ENCODE peak calls at places on chromosome X, in six cellular contexts. Q is fibroblast of lung; I is heart right ventricle; N is tibial artery; S is CD8-positive, alpha-beta T cell; M is colonic mucosa. G is an unnamed sample.

GRCh38 chrX:147962476-147962875 is 18.7 kb upstream of the FMR1NB start:
- DNase-seq in Q (peak; percentile 3), I (no peak), N (no peak), S (no peak), M (no peak), G (no peak)

GRCh38 chrX:130793966-130794365 is 109.0 kb downstream of the ENOX2 start:
- DNase-seq in Q (peak; percentile 11), I (no peak), N (no peak), S (no peak), M (no peak), G (no peak)

GRCh38 chrX:42085836-42086235 is 162.5 kb upstream of the CASK start:
- DNase-seq in Q (peak; percentile 46), I (no peak), N (no peak), S (no peak), M (peak; percentile 29), G (no peak)

GRCh38 chrX:16278927-16279326 is 111.6 kb downstream of the MAGEB17 start:
- DNase-seq in Q (no peak), I (no peak), N (no peak), S (no peak), M (peak; percentile 18), G (no peak)

GRCh38 chrX:47026198-47026597 is 52.0 kb upstream of the RGN start:
- DNase-seq in Q (no peak), I (no peak), N (no peak), S (no peak), M (no peak), G (no peak)

GRCh38 chrX:72393836-72394517 is 88.3 kb upstream of the CITED1 start:
- DNase-seq in Q (peak; percentile 69), I (no peak), N (no peak), S (no peak), M (no peak), G (no peak)

GRCh38 chrX:120791013-120791643 is 84.5 kb downstream of the CT47B1 start:
- DNase-seq in Q (peak; percentile 79), I (peak; percentile 26), N (peak; percentile 74), S (no peak), M (peak; percentile 18), G (peak; percentile 36)

GRCh38 chrX:149491812-149492211 is 13.3 kb downstream of the IDS start:
- DNase-seq in Q (no peak), I (no peak), N (no peak), S (no peak), M (peak; percentile 59), G (no peak)

GRCh38 chrX:10467793-10468192 is 152.6 kb downstream of the MID1 start:
- DNase-seq in Q (peak; percentile 77), I (no peak), N (no peak), S (no peak), M (no peak), G (no peak)

GRCh38 chrX:150159537-150159936 is 203.6 kb upstream of the MAMLD1 start:
- DNase-seq in Q (no peak), I (no peak), N (no peak), S (no peak), M (no peak), G (no peak)

GRCh38 chrX:46758163-46758955 is 559 bp downstream of the SLC9A7 start:
- DNase-seq in Q (peak; percentile 27), I (peak; percentile 8), N (no peak), S (peak; percentile 0), M (no peak), G (no peak)

GRCh38 chrX:108167211-108167872 is 75.8 kb downstream of the ATG4A start:
- DNase-seq in Q (peak; percentile 76), I (no peak), N (no peak), S (no peak), M (no peak), G (no peak)

DNA sequence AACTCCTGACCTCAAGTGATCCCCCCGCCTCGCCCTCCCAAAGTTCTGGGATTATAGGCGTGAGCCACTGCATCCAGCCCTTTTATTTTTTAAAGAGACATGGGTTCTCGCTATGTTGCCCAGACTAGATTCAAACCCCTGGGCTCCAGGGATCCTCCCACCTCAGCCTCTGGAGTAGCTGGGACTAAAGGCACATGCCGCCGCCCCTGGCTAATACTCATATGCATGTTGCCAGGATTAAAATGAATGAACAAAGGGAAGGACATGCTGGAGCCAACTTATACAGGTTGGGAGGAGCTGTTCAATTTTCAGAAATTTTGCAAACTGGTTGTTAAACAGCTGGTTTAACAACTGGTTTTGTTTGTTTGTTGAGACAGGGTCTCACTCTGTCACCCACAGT is 1.4 kb upstream of the FTSJ1 start:
- DNase-seq in Q (no peak), I (no peak), N (no peak), S (no peak), M (no peak), G (no peak)
- H3K27ac ChIP-seq in Q (no peak overlapping the region), I (no peak overlapping the region), N (no peak overlapping the region), S (no peak overlapping the region), M (no peak overlapping the region), G (no peak overlapping the region)

GRCh38 chrX:44431206-44431605 is 87.7 kb upstream of the EFHC2 start:
- DNase-seq in Q (peak; percentile 53), I (no peak), N (no peak), S (no peak), M (no peak), G (no peak)
- H3K27ac ChIP-seq in Q (no peak overlapping the region), I (no peak overlapping the region), N (no peak overlapping the region), S (no peak overlapping the region), M (no peak overlapping the region), G (no peak overlapping the region)

DNA sequence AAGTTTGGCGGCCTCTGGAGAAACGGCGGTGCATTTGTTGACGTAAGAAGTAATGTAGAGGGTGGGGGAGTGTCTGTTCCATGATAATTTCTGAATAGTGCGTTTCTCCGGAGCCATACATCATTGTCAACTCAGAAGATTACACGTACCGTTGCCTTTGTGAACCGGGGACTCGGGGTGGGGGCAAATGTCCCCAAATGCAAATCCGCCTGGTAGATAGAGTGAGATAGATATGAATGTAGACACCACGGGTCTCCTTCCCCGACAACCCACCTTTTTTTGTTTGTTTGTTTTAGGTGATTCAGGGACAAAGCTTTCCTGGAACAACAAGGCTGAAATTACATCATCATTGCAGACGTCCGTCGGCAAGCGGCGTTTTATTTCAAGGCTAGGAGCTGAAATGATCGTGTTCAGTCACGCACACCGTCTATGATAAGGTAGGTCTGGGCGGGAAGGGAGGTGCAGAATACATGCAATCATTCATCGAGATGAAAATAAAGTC is 96.0 kb upstream of the PPP2R3B start:
- DNase-seq in Q (no peak), I (no peak), N (no peak), S (no peak), M (no peak), G (no peak)
- H3K27ac ChIP-seq in Q (no peak overlapping the region), I (no peak overlapping the region), N (no peak overlapping the region), S (no peak overlapping the region), M (no peak overlapping the region), G (no peak overlapping the region)

GRCh38 chrX:21905976-21906375 is 34.5 kb upstream of the SMS start:
- DNase-seq in Q (no peak), I (no peak), N (no peak), S (no peak), M (no peak), G (no peak)
- H3K27ac ChIP-seq in Q (no peak overlapping the region), I (no peak overlapping the region), N (no peak overlapping the region), S (no peak overlapping the region), M (no peak overlapping the region), G (no peak overlapping the region)

GRCh38 chrX:132218100-132218807 is 993 bp downstream of the RAP2C start:
- DNase-seq in Q (peak; percentile 82), I (peak; percentile 81), N (peak; percentile 90), S (peak; percentile 60), M (peak; percentile 83), G (peak; percentile 76)

GRCh38 chrX:132216283-132216682 is 3.0 kb downstream of the RAP2C start:
- DNase-seq in Q (peak; percentile 6), I (no peak), N (no peak), S (no peak), M (no peak), G (no peak)

GRCh38 chrX:132216806-132217202 is 2.4 kb downstream of the RAP2C start:
- DNase-seq in Q (peak; percentile 47), I (no peak), N (no peak), S (no peak), M (no peak), G (no peak)

GRCh38 chrX:132217203-132218073 is 1.8 kb downstream of the RAP2C start:
- DNase-seq in Q (peak; percentile 81), I (peak; percentile 40), N (peak; percentile 80), S (peak; percentile 58), M (peak; percentile 79), G (no peak)

GRCh38 chrX:132214518-132214917 is 4.7 kb downstream of the RAP2C start:
- DNase-seq in Q (no peak), I (no peak), N (no peak), S (no peak), M (no peak), G (no peak)
- H3K27ac ChIP-seq in Q (no peak overlapping the region), I (no peak overlapping the region), N (no peak overlapping the region), S (no peak overlapping the region), M (no peak overlapping the region), G (no peak overlapping the region)

DNA sequence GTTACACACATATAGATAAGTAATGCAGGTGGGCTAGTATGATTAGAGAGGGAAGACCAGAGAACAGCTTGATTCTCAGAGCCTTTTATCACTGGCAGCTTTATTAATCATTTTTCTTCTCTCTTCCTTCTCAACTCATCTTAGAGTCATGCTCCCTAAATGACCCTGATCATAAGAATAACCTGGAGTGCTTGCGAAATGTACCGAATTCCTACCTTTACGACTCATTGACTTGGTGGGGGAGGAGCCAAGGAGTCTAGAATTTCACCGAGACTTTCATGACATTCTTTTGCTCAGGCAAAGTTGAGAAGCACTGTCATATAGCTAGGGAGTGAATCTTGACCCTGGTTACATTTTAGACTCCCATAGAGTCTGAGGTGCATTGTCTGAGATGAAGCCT is 298.9 kb upstream of the PUDP start:
- DNase-seq in Q (no peak), I (no peak), N (no peak), S (no peak), M (no peak), G (no peak)
- H3K27ac ChIP-seq in Q (no peak overlapping the region), I (no peak overlapping the region), N (no peak overlapping the region), S (no peak overlapping the region), M (no peak overlapping the region), G (no peak overlapping the region)

DNA sequence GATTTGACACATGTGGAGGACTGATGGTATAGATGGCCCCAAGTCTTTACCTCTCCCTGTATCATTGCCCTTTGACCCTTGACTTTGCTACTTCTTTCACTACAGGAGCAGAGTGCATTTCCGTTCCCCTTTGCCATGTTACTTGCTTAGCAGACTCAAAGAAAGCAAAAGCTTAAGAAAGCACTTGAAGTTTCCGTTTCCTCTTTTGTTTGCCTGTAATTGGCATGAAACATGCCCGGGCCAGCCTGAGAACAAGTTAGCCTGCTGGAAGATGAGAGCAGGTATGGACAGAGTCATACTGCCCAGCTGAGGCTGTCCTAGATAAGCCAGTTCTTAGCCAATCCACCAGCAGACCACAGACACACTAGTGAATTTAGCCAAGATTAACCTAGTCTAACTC is 206.0 kb downstream of the BCOR start:
- DNase-seq in Q (peak; percentile 34), I (no peak), N (no peak), S (no peak), M (no peak), G (no peak)
- H3K27ac ChIP-seq in Q (no peak overlapping the region), I (no peak overlapping the region), N (no peak overlapping the region), S (no peak overlapping the region), M (no peak overlapping the region), G (no peak overlapping the region)

GRCh38 chrX:100980608-100981497 is 11.3 kb downstream of the ARL13A start:
- DNase-seq in Q (peak; percentile 82), I (peak; percentile 6), N (peak; percentile 90), S (no peak), M (no peak), G (no peak)
- H3K27ac ChIP-seq in Q (no peak overlapping the region), I (no peak overlapping the region), N (peak overlapping the region; percentile 81), S (no peak overlapping the region), M (no peak overlapping the region), G (no peak overlapping the region)